ENCODE peak calls at places on chromosomes 13 and 19, in six cellular contexts. One of them, this sample, is unnamed.

GRCh38 chr19:47098608-47099007 is 15.0 kb downstream of the ZC3H4 start:
- DNase-seq in iPS-NIHi11: no peak
- DNase-seq in stimulated activated CD4-positive, alpha-beta T cell treated with anti-CD3 and anti-CD28 coated beads, Interleukin-4, amount 100 ng/mL, for 48 hours: no peak
- DNase-seq in HCT116: no peak
- DNase-seq in heart left ventricle: peak
- DNase-seq in amniotic stem cell: no peak
- DNase-seq in this sample: no peak

GRCh38 chr13:33612641-33613638 is 205.0 kb upstream of the RFC3 start:
- DNase-seq in iPS-NIHi11: no peak
- DNase-seq in stimulated activated CD4-positive, alpha-beta T cell treated with anti-CD3 and anti-CD28 coated beads, Interleukin-4, amount 100 ng/mL, for 48 hours: no peak
- DNase-seq in HCT116: no peak
- DNase-seq in heart left ventricle: no peak
- DNase-seq in amniotic stem cell: no peak
- DNase-seq in this sample: no peak

GRCh38 chr13:101785858-101786257 is 333.4 kb downstream of the ITGBL1 start:
- DNase-seq in iPS-NIHi11: peak
- DNase-seq in stimulated activated CD4-positive, alpha-beta T cell treated with anti-CD3 and anti-CD28 coated beads, Interleukin-4, amount 100 ng/mL, for 48 hours: no peak
- DNase-seq in HCT116: peak
- DNase-seq in heart left ventricle: no peak
- DNase-seq in amniotic stem cell: peak
- DNase-seq in this sample: no peak

GRCh38 chr19:746956-747355 is 4.0 kb upstream of the MISP start:
- DNase-seq in iPS-NIHi11: no peak
- DNase-seq in stimulated activated CD4-positive, alpha-beta T cell treated with anti-CD3 and anti-CD28 coated beads, Interleukin-4, amount 100 ng/mL, for 48 hours: no peak
- DNase-seq in HCT116: no peak
- DNase-seq in heart left ventricle: no peak
- DNase-seq in amniotic stem cell: no peak
- DNase-seq in this sample: no peak

GRCh38 chr13:77065456-77066147 is 38.6 kb upstream of the FBXL3 start:
- DNase-seq in iPS-NIHi11: no peak
- DNase-seq in stimulated activated CD4-positive, alpha-beta T cell treated with anti-CD3 and anti-CD28 coated beads, Interleukin-4, amount 100 ng/mL, for 48 hours: no peak
- DNase-seq in HCT116: no peak
- DNase-seq in heart left ventricle: no peak
- DNase-seq in amniotic stem cell: no peak
- DNase-seq in this sample: no peak

GRCh38 chr19:7853760-7854107 is 20.5 kb downstream of the PRR36 start:
- DNase-seq in iPS-NIHi11: no peak
- DNase-seq in stimulated activated CD4-positive, alpha-beta T cell treated with anti-CD3 and anti-CD28 coated beads, Interleukin-4, amount 100 ng/mL, for 48 hours: no peak
- DNase-seq in HCT116: no peak
- DNase-seq in heart left ventricle: no peak
- DNase-seq in amniotic stem cell: no peak
- DNase-seq in this sample: no peak

GRCh38 chr13:107457686-107458085 is 757.6 kb downstream of the LIG4 start:
- DNase-seq in iPS-NIHi11: no peak
- DNase-seq in stimulated activated CD4-positive, alpha-beta T cell treated with anti-CD3 and anti-CD28 coated beads, Interleukin-4, amount 100 ng/mL, for 48 hours: no peak
- DNase-seq in HCT116: no peak
- DNase-seq in heart left ventricle: no peak
- DNase-seq in amniotic stem cell: no peak
- DNase-seq in this sample: no peak

GRCh38 chr13:37131092-37131491 is 25.6 kb upstream of the CSNK1A1L start:
- DNase-seq in iPS-NIHi11: no peak
- DNase-seq in stimulated activated CD4-positive, alpha-beta T cell treated with anti-CD3 and anti-CD28 coated beads, Interleukin-4, amount 100 ng/mL, for 48 hours: no peak
- DNase-seq in HCT116: no peak
- DNase-seq in heart left ventricle: no peak
- DNase-seq in amniotic stem cell: no peak
- DNase-seq in this sample: no peak

GRCh38 chr13:79434578-79434977 is 28.5 kb upstream of the RBM26 start:
- DNase-seq in iPS-NIHi11: no peak
- DNase-seq in stimulated activated CD4-positive, alpha-beta T cell treated with anti-CD3 and anti-CD28 coated beads, Interleukin-4, amount 100 ng/mL, for 48 hours: no peak
- DNase-seq in HCT116: no peak
- DNase-seq in heart left ventricle: no peak
- DNase-seq in amniotic stem cell: peak
- DNase-seq in this sample: no peak

GRCh38 chr19:5711713-5712161 is 8.2 kb downstream of the LONP1 start:
- DNase-seq in iPS-NIHi11: no peak
- DNase-seq in stimulated activated CD4-positive, alpha-beta T cell treated with anti-CD3 and anti-CD28 coated beads, Interleukin-4, amount 100 ng/mL, for 48 hours: no peak
- DNase-seq in HCT116: no peak
- DNase-seq in heart left ventricle: no peak
- DNase-seq in amniotic stem cell: no peak
- DNase-seq in this sample: no peak

GRCh38 chr13:100552755-100553154 is 35.8 kb downstream of the GGACT start:
- DNase-seq in iPS-NIHi11: peak
- DNase-seq in stimulated activated CD4-positive, alpha-beta T cell treated with anti-CD3 and anti-CD28 coated beads, Interleukin-4, amount 100 ng/mL, for 48 hours: no peak
- DNase-seq in HCT116: no peak
- DNase-seq in heart left ventricle: no peak
- DNase-seq in amniotic stem cell: no peak
- DNase-seq in this sample: no peak

GRCh38 chr13:109667754-109668360 is 118.5 kb downstream of the IRS2 start:
- DNase-seq in iPS-NIHi11: no peak
- DNase-seq in stimulated activated CD4-positive, alpha-beta T cell treated with anti-CD3 and anti-CD28 coated beads, Interleukin-4, amount 100 ng/mL, for 48 hours: no peak
- DNase-seq in HCT116: no peak
- DNase-seq in heart left ventricle: no peak
- DNase-seq in amniotic stem cell: no peak
- DNase-seq in this sample: no peak

GRCh38 chr19:54425382-54425723 is 10.1 kb downstream of the TTYH1 start:
- DNase-seq in iPS-NIHi11: no peak
- DNase-seq in stimulated activated CD4-positive, alpha-beta T cell treated with anti-CD3 and anti-CD28 coated beads, Interleukin-4, amount 100 ng/mL, for 48 hours: no peak
- DNase-seq in HCT116: no peak
- DNase-seq in heart left ventricle: no peak
- DNase-seq in amniotic stem cell: no peak
- DNase-seq in this sample: no peak

GRCh38 chr19:5934779-5935472 is 20.9 kb downstream of the CAPS start:
- DNase-seq in iPS-NIHi11: no peak
- DNase-seq in stimulated activated CD4-positive, alpha-beta T cell treated with anti-CD3 and anti-CD28 coated beads, Interleukin-4, amount 100 ng/mL, for 48 hours: no peak
- DNase-seq in HCT116: no peak
- DNase-seq in heart left ventricle: no peak
- DNase-seq in amniotic stem cell: peak
- DNase-seq in this sample: no peak

GRCh38 chr13:26295812-26296211 is 41.9 kb downstream of the CDK8 start:
- DNase-seq in iPS-NIHi11: no peak
- DNase-seq in stimulated activated CD4-positive, alpha-beta T cell treated with anti-CD3 and anti-CD28 coated beads, Interleukin-4, amount 100 ng/mL, for 48 hours: no peak
- DNase-seq in HCT116: no peak
- DNase-seq in heart left ventricle: no peak
- DNase-seq in amniotic stem cell: no peak
- DNase-seq in this sample: no peak

GRCh38 chr19:19062454-19063182 is 1.2 kb upstream of the SLC25A42 start:
- DNase-seq in iPS-NIHi11: peak
- DNase-seq in stimulated activated CD4-positive, alpha-beta T cell treated with anti-CD3 and anti-CD28 coated beads, Interleukin-4, amount 100 ng/mL, for 48 hours: peak
- DNase-seq in HCT116: no peak
- DNase-seq in heart left ventricle: peak
- DNase-seq in amniotic stem cell: no peak
- DNase-seq in this sample: no peak

GRCh38 chr19:29614046-29614445 is 8.0 kb downstream of the POP4 start:
- DNase-seq in iPS-NIHi11: no peak
- DNase-seq in stimulated activated CD4-positive, alpha-beta T cell treated with anti-CD3 and anti-CD28 coated beads, Interleukin-4, amount 100 ng/mL, for 48 hours: no peak
- DNase-seq in HCT116: no peak
- DNase-seq in heart left ventricle: no peak
- DNase-seq in amniotic stem cell: no peak
- DNase-seq in this sample: no peak

GRCh38 chr19:42069619-42070293 is at the start of gene GRIK5:
- DNase-seq in iPS-NIHi11: peak
- DNase-seq in stimulated activated CD4-positive, alpha-beta T cell treated with anti-CD3 and anti-CD28 coated beads, Interleukin-4, amount 100 ng/mL, for 48 hours: no peak
- DNase-seq in HCT116: no peak
- DNase-seq in heart left ventricle: peak
- DNase-seq in amniotic stem cell: no peak
- DNase-seq in this sample: no peak

GRCh38 chr19:48867119-48867921 is 1.1 kb downstream of the PLEKHA4 start:
- DNase-seq in iPS-NIHi11: no peak
- DNase-seq in stimulated activated CD4-positive, alpha-beta T cell treated with anti-CD3 and anti-CD28 coated beads, Interleukin-4, amount 100 ng/mL, for 48 hours: no peak
- DNase-seq in HCT116: no peak
- DNase-seq in heart left ventricle: no peak
- DNase-seq in amniotic stem cell: no peak
- DNase-seq in this sample: peak

GRCh38 chr19:47467914-47468313 is 3.8 kb downstream of the SLC8A2 start:
- DNase-seq in iPS-NIHi11: no peak
- DNase-seq in stimulated activated CD4-positive, alpha-beta T cell treated with anti-CD3 and anti-CD28 coated beads, Interleukin-4, amount 100 ng/mL, for 48 hours: no peak
- DNase-seq in HCT116: no peak
- DNase-seq in heart left ventricle: peak
- DNase-seq in amniotic stem cell: no peak
- DNase-seq in this sample: no peak

GRCh38 chr13:42395066-42395821 is 123.3 kb downstream of the AKAP11 start:
- DNase-seq in iPS-NIHi11: no peak
- DNase-seq in stimulated activated CD4-positive, alpha-beta T cell treated with anti-CD3 and anti-CD28 coated beads, Interleukin-4, amount 100 ng/mL, for 48 hours: no peak
- DNase-seq in HCT116: no peak
- DNase-seq in heart left ventricle: no peak
- DNase-seq in amniotic stem cell: no peak
- DNase-seq in this sample: no peak

GRCh38 chr19:588093-588742 is 1.5 kb upstream of the HCN2 start:
- DNase-seq in iPS-NIHi11: peak
- DNase-seq in stimulated activated CD4-positive, alpha-beta T cell treated with anti-CD3 and anti-CD28 coated beads, Interleukin-4, amount 100 ng/mL, for 48 hours: peak
- DNase-seq in HCT116: peak
- DNase-seq in heart left ventricle: peak
- DNase-seq in amniotic stem cell: peak
- DNase-seq in this sample: peak

GRCh38 chr13:110306960-110307696 is at the start of the genes COL4A1 and COL4A2:
- DNase-seq in iPS-NIHi11: peak
- DNase-seq in stimulated activated CD4-positive, alpha-beta T cell treated with anti-CD3 and anti-CD28 coated beads, Interleukin-4, amount 100 ng/mL, for 48 hours: no peak
- DNase-seq in HCT116: no peak
- DNase-seq in heart left ventricle: peak
- DNase-seq in amniotic stem cell: peak
- DNase-seq in this sample: peak

GRCh38 chr19:12065100-12065538 is 588 bp downstream of the ZNF844 start:
- DNase-seq in iPS-NIHi11: no peak
- DNase-seq in stimulated activated CD4-positive, alpha-beta T cell treated with anti-CD3 and anti-CD28 coated beads, Interleukin-4, amount 100 ng/mL, for 48 hours: no peak
- DNase-seq in HCT116: no peak
- DNase-seq in heart left ventricle: no peak
- DNase-seq in amniotic stem cell: no peak
- DNase-seq in this sample: peak

GRCh38 chr19:4723465-4724251 is at the start of gene DPP9:
- DNase-seq in iPS-NIHi11: peak
- DNase-seq in stimulated activated CD4-positive, alpha-beta T cell treated with anti-CD3 and anti-CD28 coated beads, Interleukin-4, amount 100 ng/mL, for 48 hours: peak
- DNase-seq in HCT116: peak
- DNase-seq in heart left ventricle: peak
- DNase-seq in amniotic stem cell: peak
- DNase-seq in this sample: peak

GRCh38 chr19:45391346-45391745 is 13.5 kb downstream of the PPP1R13L start:
- DNase-seq in iPS-NIHi11: peak
- DNase-seq in stimulated activated CD4-positive, alpha-beta T cell treated with anti-CD3 and anti-CD28 coated beads, Interleukin-4, amount 100 ng/mL, for 48 hours: no peak
- DNase-seq in HCT116: no peak
- DNase-seq in heart left ventricle: no peak
- DNase-seq in amniotic stem cell: no peak
- DNase-seq in this sample: no peak

GRCh38 chr13:49791214-49791752 is 1.2 kb downstream of the KPNA3 start:
- DNase-seq in iPS-NIHi11: peak
- DNase-seq in stimulated activated CD4-positive, alpha-beta T cell treated with anti-CD3 and anti-CD28 coated beads, Interleukin-4, amount 100 ng/mL, for 48 hours: no peak
- DNase-seq in HCT116: no peak
- DNase-seq in heart left ventricle: no peak
- DNase-seq in amniotic stem cell: no peak
- DNase-seq in this sample: no peak

GRCh38 chr19:32902448-32902847 is 32.9 kb upstream of the SLC7A9 start:
- DNase-seq in iPS-NIHi11: peak
- DNase-seq in stimulated activated CD4-positive, alpha-beta T cell treated with anti-CD3 and anti-CD28 coated beads, Interleukin-4, amount 100 ng/mL, for 48 hours: no peak
- DNase-seq in HCT116: no peak
- DNase-seq in heart left ventricle: no peak
- DNase-seq in amniotic stem cell: no peak
- DNase-seq in this sample: no peak

GRCh38 chr19:12606796-12607195 is 3.8 kb downstream of the ZNF490 start:
- DNase-seq in iPS-NIHi11: no peak
- DNase-seq in stimulated activated CD4-positive, alpha-beta T cell treated with anti-CD3 and anti-CD28 coated beads, Interleukin-4, amount 100 ng/mL, for 48 hours: no peak
- DNase-seq in HCT116: no peak
- DNase-seq in heart left ventricle: no peak
- DNase-seq in amniotic stem cell: no peak
- DNase-seq in this sample: no peak